ENCODE peak calls at places on chromosome 6, in four cellular contexts. R is astrocyte of the spinal cord, P is epithelial cell of esophagus, Z is AG20443. Y is an unnamed sample.

GRCh38 chr6:149093643-149094042 is 223.9 kb upstream of the TAB2 start:
- DNase-seq in R (peak; percentile 79), P (no peak), Z (peak; percentile 45), Y (no peak)

GRCh38 chr6:37477656-37478435 is 21.8 kb downstream of the CCDC167 start:
- DNase-seq in R (no peak), P (no peak), Z (no peak), Y (no peak)

GRCh38 chr6:142938510-142938909 is 6.5 kb downstream of the HIVEP2 start:
- DNase-seq in R (no peak), P (no peak), Z (no peak), Y (no peak)

GRCh38 chr6:52543729-52544324 is 33.0 kb downstream of the TRAM2 start:
- DNase-seq in R (no peak), P (peak; percentile 30), Z (no peak), Y (no peak)

GRCh38 chr6:35505985-35506384 is 6.7 kb downstream of the TULP1 start:
- DNase-seq in R (no peak), P (no peak), Z (no peak), Y (no peak)

GRCh38 chr6:46510656-46511055 is 19.4 kb upstream of the RCAN2 start:
- DNase-seq in R (peak; percentile 82), P (no peak), Z (peak; percentile 80), Y (no peak)

GRCh38 chr6:132401120-132401940 is at the start of gene MOXD1:
- DNase-seq in R (no peak), P (peak; percentile 41), Z (peak; percentile 95), Y (no peak)

GRCh38 chr6:122033564-122034181 is 365.8 kb upstream of the HSF2 start:
- DNase-seq in R (peak; percentile 77), P (peak; percentile 76), Z (peak; percentile 64), Y (no peak)

GRCh38 chr6:72890671-72891070 is 268.8 kb downstream of the KCNQ5 start:
- DNase-seq in R (no peak), P (no peak), Z (no peak), Y (no peak)

GRCh38 chr6:148423601-148424270 is 81.1 kb downstream of the SASH1 start:
- DNase-seq in R (no peak), P (no peak), Z (no peak), Y (no peak)